ENCODE peak calls at places on chromosomes 3 and 15, in six cellular contexts. O, C, Y, W, P and L are unnamed samples.

GRCh38 chr3:52446631-52447511 is 2.0 kb upstream of the SEMA3G start:
- DNase-seq in O (peak; percentile 76), C (peak; percentile 56), Y (no peak), W (peak; percentile 60), P (peak; percentile 67), L (peak; percentile 33)

GRCh38 chr3:150567328-150567727 is 20.7 kb downstream of the EIF2A start:
- DNase-seq in O (no peak), C (no peak), Y (no peak), W (no peak), P (no peak), L (no peak)

GRCh38 chr3:177109688-177110087 is 87.6 kb downstream of the TBL1XR1 start:
- DNase-seq in O (no peak), C (peak; percentile 30), Y (no peak), W (no peak), P (no peak), L (no peak)

GRCh38 chr15:73683624-73684536 is at the start of gene CD276:
- DNase-seq in O (peak; percentile 73), C (peak; percentile 46), Y (no peak), W (no peak), P (peak; percentile 76), L (peak; percentile 62)

GRCh38 chr15:40092416-40093223 is 16.1 kb downstream of the BMF start:
- DNase-seq in O (peak; percentile 63), C (peak; percentile 93), Y (peak; percentile 70), W (no peak), P (peak; percentile 57), L (peak; percentile 84)

GRCh38 chr3:111315911-111316310 is 226.1 kb upstream of the CD96 start:
- DNase-seq in O (no peak), C (peak; percentile 63), Y (peak; percentile 68), W (no peak), P (peak; percentile 88), L (peak; percentile 82)

GRCh38 chr3:88912294-88913014 is 195.0 kb upstream of the EPHA3 start:
- DNase-seq in O (no peak), C (no peak), Y (no peak), W (peak; percentile 80), P (no peak), L (no peak)

GRCh38 chr3:88324788-88325187 is 175.0 kb downstream of the C3orf38 start:
- DNase-seq in O (no peak), C (no peak), Y (no peak), W (no peak), P (no peak), L (no peak)

GRCh38 chr15:78216276-78217229 is 17.8 kb downstream of the ACSBG1 start:
- DNase-seq in O (peak; percentile 89), C (peak; percentile 49), Y (no peak), W (no peak), P (peak; percentile 37), L (no peak)

GRCh38 chr3:112587336-112587735 is 25.5 kb downstream of the SLC35A5 start:
- DNase-seq in O (no peak), C (peak; percentile 1), Y (no peak), W (no peak), P (no peak), L (no peak)

GRCh38 chr15:72474466-72474911 is 359 bp downstream of the ARIH1 start:
- DNase-seq in O (no peak), C (no peak), Y (no peak), W (no peak), P (no peak), L (peak; percentile 14)